ENCODE peak calls at places on chromosomes 12 and 14, in six cellular contexts. One of them, this sample, is unnamed.

GRCh38 chr14:53055003-53055402 is 98.1 kb downstream of the DDHD1 start:
- DNase-seq in ELR: peak
- DNase-seq in RWPE1: peak
- DNase-seq in CD4-positive, alpha-beta T cell: no peak
- DNase-seq in effector memory CD4-positive, alpha-beta T cell: no peak
- DNase-seq in progenitor cell of endocrine pancreas: no peak
- DNase-seq in this sample: peak

GRCh38 chr12:70317781-70318180 is 48.3 kb upstream of the KCNMB4 start:
- DNase-seq in RWPE1: no peak
- DNase-seq in progenitor cell of endocrine pancreas: no peak
- DNase-seq in ELR: no peak
- DNase-seq in CD4-positive, alpha-beta T cell: no peak
- DNase-seq in effector memory CD4-positive, alpha-beta T cell: no peak
- DNase-seq in this sample: no peak

GRCh38 chr12:120234643-120235368 is 30.7 kb downstream of the PXN start:
- DNase-seq in effector memory CD4-positive, alpha-beta T cell: no peak
- DNase-seq in progenitor cell of endocrine pancreas: no peak
- DNase-seq in ELR: peak
- DNase-seq in RWPE1: peak
- DNase-seq in CD4-positive, alpha-beta T cell: no peak
- DNase-seq in this sample: peak

GRCh38 chr14:24664366-24664765 is 30.4 kb upstream of the GZMB start:
- DNase-seq in ELR: no peak
- DNase-seq in effector memory CD4-positive, alpha-beta T cell: no peak
- DNase-seq in CD4-positive, alpha-beta T cell: no peak
- DNase-seq in progenitor cell of endocrine pancreas: no peak
- DNase-seq in RWPE1: no peak
- DNase-seq in this sample: no peak

GRCh38 chr14:24734917-24735500 is 101.0 kb upstream of the GZMB start:
- DNase-seq in ELR: peak
- DNase-seq in progenitor cell of endocrine pancreas: peak
- DNase-seq in CD4-positive, alpha-beta T cell: no peak
- DNase-seq in RWPE1: no peak
- DNase-seq in effector memory CD4-positive, alpha-beta T cell: no peak
- DNase-seq in this sample: peak

GRCh38 chr14:102501751-102502315 is 7.7 kb downstream of the ANKRD9 start:
- DNase-seq in ELR: no peak
- DNase-seq in progenitor cell of endocrine pancreas: no peak
- DNase-seq in RWPE1: no peak
- DNase-seq in effector memory CD4-positive, alpha-beta T cell: no peak
- DNase-seq in CD4-positive, alpha-beta T cell: no peak
- DNase-seq in this sample: peak

GRCh38 chr12:1429980-1430379 is 164.4 kb downstream of the FBXL14 start:
- DNase-seq in RWPE1: peak
- DNase-seq in progenitor cell of endocrine pancreas: no peak
- DNase-seq in CD4-positive, alpha-beta T cell: no peak
- DNase-seq in effector memory CD4-positive, alpha-beta T cell: no peak
- DNase-seq in ELR: peak
- DNase-seq in this sample: peak

GRCh38 chr12:104628338-104629135 is 171.8 kb downstream of the CHST11 start:
- DNase-seq in progenitor cell of endocrine pancreas: no peak
- DNase-seq in CD4-positive, alpha-beta T cell: no peak
- DNase-seq in RWPE1: no peak
- DNase-seq in ELR: no peak
- DNase-seq in effector memory CD4-positive, alpha-beta T cell: no peak
- DNase-seq in this sample: no peak

GRCh38 chr12:29376118-29376517 is 4.9 kb downstream of the ERGIC2 start:
- DNase-seq in progenitor cell of endocrine pancreas: no peak
- DNase-seq in ELR: no peak
- DNase-seq in RWPE1: no peak
- DNase-seq in effector memory CD4-positive, alpha-beta T cell: no peak
- DNase-seq in CD4-positive, alpha-beta T cell: no peak
- DNase-seq in this sample: no peak

GRCh38 chr14:39812532-39813320 is 380.5 kb upstream of the FBXO33 start:
- DNase-seq in RWPE1: no peak
- DNase-seq in effector memory CD4-positive, alpha-beta T cell: no peak
- DNase-seq in ELR: no peak
- DNase-seq in progenitor cell of endocrine pancreas: no peak
- DNase-seq in CD4-positive, alpha-beta T cell: no peak
- DNase-seq in this sample: no peak

GRCh38 chr12:74897425-74898211 is 312.0 kb downstream of the KCNC2 start:
- DNase-seq in effector memory CD4-positive, alpha-beta T cell: no peak
- DNase-seq in CD4-positive, alpha-beta T cell: no peak
- DNase-seq in ELR: no peak
- DNase-seq in progenitor cell of endocrine pancreas: no peak
- DNase-seq in RWPE1: peak
- DNase-seq in this sample: no peak

GRCh38 chr12:131167334-131167733 is 213.6 kb downstream of the ADGRD1 start:
- DNase-seq in CD4-positive, alpha-beta T cell: no peak
- DNase-seq in ELR: no peak
- DNase-seq in progenitor cell of endocrine pancreas: no peak
- DNase-seq in effector memory CD4-positive, alpha-beta T cell: no peak
- DNase-seq in RWPE1: no peak
- DNase-seq in this sample: no peak

GRCh38 chr14:26531894-26532293 is 65.9 kb downstream of the NOVA1 start:
- DNase-seq in progenitor cell of endocrine pancreas: no peak
- DNase-seq in effector memory CD4-positive, alpha-beta T cell: no peak
- DNase-seq in RWPE1: peak
- DNase-seq in ELR: no peak
- DNase-seq in CD4-positive, alpha-beta T cell: no peak
- DNase-seq in this sample: peak

GRCh38 chr12:133233993-133234564 is 1.6 kb downstream of the ANHX start:
- DNase-seq in ELR: no peak
- DNase-seq in CD4-positive, alpha-beta T cell: no peak
- DNase-seq in RWPE1: no peak
- DNase-seq in effector memory CD4-positive, alpha-beta T cell: no peak
- DNase-seq in progenitor cell of endocrine pancreas: no peak
- DNase-seq in this sample: no peak

GRCh38 chr12:113273053-113273725 is 51.9 kb downstream of the TPCN1 start:
- DNase-seq in ELR: no peak
- DNase-seq in CD4-positive, alpha-beta T cell: no peak
- DNase-seq in RWPE1: no peak
- DNase-seq in progenitor cell of endocrine pancreas: no peak
- DNase-seq in effector memory CD4-positive, alpha-beta T cell: no peak
- DNase-seq in this sample: no peak

GRCh38 chr14:51862839-51863235 is 2.4 kb downstream of the GNG2 start:
- DNase-seq in RWPE1: no peak
- DNase-seq in CD4-positive, alpha-beta T cell: no peak
- DNase-seq in progenitor cell of endocrine pancreas: no peak
- DNase-seq in effector memory CD4-positive, alpha-beta T cell: no peak
- DNase-seq in ELR: no peak
- DNase-seq in this sample: peak

GRCh38 chr12:54379401-54380201 is 4.9 kb downstream of the ZNF385A start:
- DNase-seq in RWPE1: peak
- DNase-seq in progenitor cell of endocrine pancreas: peak
- DNase-seq in ELR: peak
- DNase-seq in effector memory CD4-positive, alpha-beta T cell: peak
- DNase-seq in CD4-positive, alpha-beta T cell: peak
- DNase-seq in this sample: peak

GRCh38 chr12:125140918-125141573 is 75.8 kb downstream of the AACS start:
- DNase-seq in effector memory CD4-positive, alpha-beta T cell: no peak
- DNase-seq in progenitor cell of endocrine pancreas: no peak
- DNase-seq in RWPE1: peak
- DNase-seq in CD4-positive, alpha-beta T cell: no peak
- DNase-seq in ELR: peak
- DNase-seq in this sample: peak

GRCh38 chr12:101501410-101502045 is 26.4 kb downstream of the SPIC start:
- DNase-seq in CD4-positive, alpha-beta T cell: no peak
- DNase-seq in progenitor cell of endocrine pancreas: no peak
- DNase-seq in effector memory CD4-positive, alpha-beta T cell: no peak
- DNase-seq in ELR: no peak
- DNase-seq in RWPE1: no peak
- DNase-seq in this sample: no peak

GRCh38 chr14:22549981-22550670 is 38.9 kb downstream of the DAD1 start:
- DNase-seq in CD4-positive, alpha-beta T cell: no peak
- DNase-seq in progenitor cell of endocrine pancreas: no peak
- DNase-seq in ELR: peak
- DNase-seq in effector memory CD4-positive, alpha-beta T cell: peak
- DNase-seq in RWPE1: no peak
- DNase-seq in this sample: peak

GRCh38 chr12:12095016-12095415 is 24.3 kb downstream of the BCL2L14 start:
- DNase-seq in CD4-positive, alpha-beta T cell: no peak
- DNase-seq in effector memory CD4-positive, alpha-beta T cell: no peak
- DNase-seq in progenitor cell of endocrine pancreas: no peak
- DNase-seq in RWPE1: no peak
- DNase-seq in ELR: no peak
- DNase-seq in this sample: no peak

This sample was measured in RPMI7951.